ENCODE peak calls at places on chromosomes 4 and X, in seven cellular contexts. E, M, V, A, H, Y and K are unnamed samples. For H3K36me3, the result is how much of the 10 kb centered on the place peaks cover.

GRCh38 chrX:123860506-123860840 is 620 bp downstream of the XIAP start:
- DNase-seq in E (no peak), M (no peak), V (peak), A (peak), H (no peak), Y (no peak), K (no peak)

GRCh38 chr4:15551740-15552446 is 82.2 kb downstream of the CC2D2A start:
- DNase-seq in E (no peak), M (no peak), V (no peak), A (no peak), H (no peak), Y (no peak), K (no peak)

GRCh38 chr4:145770124-145770523 is 90.2 kb downstream of the C4orf51 start:
- DNase-seq in E (no peak), M (no peak), V (no peak), A (no peak), H (no peak), Y (no peak), K (no peak)

GRCh38 chr4:143256456-143256855 is 71.7 kb downstream of the USP38 start:
- DNase-seq in E (no peak), M (no peak), V (peak), A (no peak), H (no peak), Y (no peak), K (no peak)

GRCh38 chr4:183716302-183716701 is 57.2 kb downstream of the TRAPPC11 start:
- DNase-seq in E (no peak), M (no peak), V (no peak), A (no peak), H (no peak), Y (no peak), K (no peak)

GRCh38 chrX:43564953-43565352 is 91.1 kb upstream of the MAOA start:
- DNase-seq in E (no peak), M (no peak), V (no peak), A (no peak), H (no peak), Y (no peak), K (no peak)

GRCh38 chrX:129318375-129318774 is 204.9 kb downstream of the SMARCA1 start:
- DNase-seq in E (peak), M (peak), V (peak), A (no peak), H (no peak), Y (no peak), K (no peak)

GRCh38 chr4:173171098-173171497 is 2.5 kb downstream of the GALNT7 start:
- DNase-seq in E (no peak), M (peak), V (peak), A (no peak), H (no peak), Y (no peak), K (no peak)

GRCh38 chrX:9501362-9501761 is 36.5 kb downstream of the TBL1X start:
- DNase-seq in E (no peak), M (no peak), V (no peak), A (no peak), H (no peak), Y (no peak), K (no peak)

GRCh38 chr4:166309286-166309685 is 436.2 kb downstream of the TLL1 start:
- DNase-seq in E (no peak), M (no peak), V (no peak), A (no peak), H (no peak), Y (no peak), K (no peak)

GRCh38 chr4:179855471-179855870 is 2387.7 kb upstream of the TENM3 start:
- DNase-seq in E (no peak), M (no peak), V (no peak), A (no peak), H (no peak), Y (no peak), K (no peak)

GRCh38 chr4:54226399-54227260 is 2.5 kb upstream of the PDGFRA start:
- DNase-seq in E (peak), M (no peak), V (no peak), A (peak), H (peak), Y (peak), K (no peak)

DNA sequence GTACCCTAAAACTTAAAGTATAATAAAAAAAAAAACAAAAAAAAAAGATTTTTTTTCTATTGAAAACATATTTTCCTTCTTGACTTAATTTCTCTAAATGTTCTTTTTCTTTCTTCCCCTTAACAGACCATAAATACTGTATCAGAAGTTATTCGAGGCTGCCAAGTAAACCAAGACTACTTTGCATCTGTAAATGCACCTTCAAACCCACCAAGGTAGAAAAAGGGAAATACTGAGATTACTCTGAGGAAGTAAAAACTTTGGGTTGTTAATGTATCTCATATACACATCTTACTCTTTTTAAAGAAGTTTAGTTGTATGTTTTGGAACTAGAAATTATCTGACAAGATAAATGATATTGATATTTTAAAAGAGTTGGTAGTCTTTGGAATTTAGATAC is 65.6 kb downstream of the USO1 start:
- DNase-seq in E (no peak), M (no peak), V (no peak), A (no peak), H (no peak), Y (no peak), K (no peak)
- H3K36me3 ChIP-seq in E (under half), M (under half), V (under half), A (under half), H (half or more), Y (half or more), K (under half)

DNA sequence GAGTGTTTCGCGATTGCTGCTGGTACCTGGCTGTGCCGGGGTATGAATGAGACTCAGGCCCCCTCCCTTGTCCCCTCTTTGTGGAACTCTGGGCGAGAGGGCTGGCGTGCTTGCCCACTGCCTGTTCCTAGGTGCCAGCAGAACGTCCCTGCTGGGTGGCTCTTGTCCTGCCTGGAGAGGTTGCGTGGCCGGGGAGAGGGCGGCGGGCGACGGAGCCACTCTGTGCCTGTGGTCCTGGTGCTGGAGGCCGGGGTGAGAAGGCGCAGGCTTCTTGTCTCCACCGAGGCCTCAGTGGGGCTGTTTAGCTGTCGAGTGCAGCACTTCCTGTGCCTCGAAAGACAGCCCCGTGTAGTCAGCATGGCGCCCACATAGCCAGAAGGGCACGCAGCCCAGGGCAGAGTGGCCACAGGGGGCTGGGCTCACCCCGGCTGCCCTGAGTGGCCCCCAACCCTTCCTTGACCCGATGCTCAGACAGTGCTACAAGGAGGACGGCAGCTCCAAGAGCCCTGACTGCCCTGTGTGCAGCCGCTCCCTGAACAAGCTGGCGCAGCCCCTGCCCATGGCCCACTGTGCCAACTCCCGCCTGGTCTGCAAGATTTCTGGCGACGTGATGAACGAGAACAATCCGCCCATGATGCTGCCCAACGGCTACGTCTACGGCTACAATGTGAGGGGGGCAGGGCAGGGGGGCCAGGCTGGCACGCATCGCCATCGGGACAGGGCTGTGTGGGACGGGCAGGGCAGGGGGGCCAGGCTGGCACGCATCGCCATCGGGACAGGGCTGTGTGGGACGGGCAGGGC is 8.9 kb upstream of the UVSSA start:
- DNase-seq in E (no peak), M (no peak), V (no peak), A (no peak), H (peak), Y (no peak), K (peak)
- H3K36me3 ChIP-seq in E (half or more), M (half or more), V (under half), A (half or more), H (half or more), Y (half or more), K (under half)

DNA sequence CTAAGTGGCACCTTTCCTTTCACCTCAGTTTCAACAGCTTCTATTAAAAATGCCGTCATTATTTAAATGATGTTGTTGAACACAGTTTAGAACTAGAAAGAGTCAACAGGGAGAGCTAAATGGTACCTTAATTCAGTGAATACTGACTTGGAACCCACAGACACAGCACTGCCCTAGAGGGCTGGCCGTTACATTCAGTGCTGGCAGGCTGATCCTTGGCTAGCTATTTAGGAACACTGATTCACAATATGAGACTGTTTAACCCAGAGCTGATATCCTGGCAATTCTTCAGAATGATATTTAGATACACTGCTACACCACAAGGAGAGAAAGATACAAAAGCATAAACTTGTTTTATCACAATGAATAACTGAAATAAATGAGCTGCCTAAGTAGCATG is 12.7 kb upstream of the NAAA start:
- DNase-seq in E (no peak), M (no peak), V (no peak), A (no peak), H (no peak), Y (no peak), K (no peak)
- H3K36me3 ChIP-seq in E (half or more), M (half or more), V (under half), A (half or more), H (half or more), Y (half or more), K (half or more)

DNA sequence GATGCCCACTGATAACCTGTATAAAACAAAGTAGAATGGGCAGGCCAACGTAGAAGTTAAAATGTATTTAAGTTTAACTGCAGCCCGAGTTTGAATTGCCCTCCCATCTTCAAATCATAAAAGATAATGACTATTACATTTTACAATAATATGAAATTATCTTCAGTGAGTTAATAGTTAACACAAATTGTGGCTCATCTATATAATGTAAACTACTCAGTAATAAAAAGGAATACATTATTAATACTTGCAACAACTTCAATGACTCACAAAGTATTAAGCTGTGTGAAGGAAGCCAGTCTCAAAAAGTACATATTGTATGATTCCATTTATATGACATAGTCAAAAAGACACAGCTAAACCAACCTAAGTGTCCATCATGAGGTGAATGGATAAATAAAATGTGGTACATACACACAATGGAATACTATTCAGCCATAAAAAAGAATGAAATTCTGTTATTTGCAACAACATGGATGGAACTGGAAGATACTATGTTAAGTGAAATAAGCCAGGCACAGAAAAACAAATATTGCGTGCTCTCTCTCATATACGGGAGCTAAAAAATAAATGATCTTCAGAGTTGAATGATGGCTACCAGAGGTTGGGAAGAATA is 7.8 kb downstream of the PLRG1 start:
- DNase-seq in E (no peak), M (no peak), V (no peak), A (no peak), H (no peak), Y (no peak), K (no peak)
- H3K36me3 ChIP-seq in E (half or more), M (under half), V (under half), A (half or more), H (half or more), Y (half or more), K (half or more)